ENCODE peak calls at places on chromosomes 13 and 19, in six cellular contexts. Q, I, Z, S, O and D are unnamed samples.

GRCh38 chr13:50712882-50713281 is 130.6 kb downstream of the DLEU7 start:
- DNase-seq in Q (no peak), I (no peak), Z (no peak), S (no peak), O (no peak), D (no peak)

GRCh38 chr13:20387441-20387971 is 138.2 kb downstream of the CRYL1 start:
- DNase-seq in Q (no peak), I (no peak), Z (peak; percentile 34), S (no peak), O (no peak), D (no peak)

GRCh38 chr13:22012676-22013075 is 341.8 kb downstream of the FGF9 start:
- DNase-seq in Q (no peak), I (no peak), Z (no peak), S (no peak), O (no peak), D (no peak)

GRCh38 chr19:54653181-54653809 is 9.5 kb upstream of the LILRB4 start:
- DNase-seq in Q (peak; percentile 65), I (no peak), Z (no peak), S (no peak), O (no peak), D (no peak)

GRCh38 chr13:73984949-73985691 is 149.1 kb downstream of the KLF12 start:
- DNase-seq in Q (no peak), I (no peak), Z (no peak), S (no peak), O (peak; percentile 95), D (no peak)

GRCh38 chr13:95505265-95505664 is 47.3 kb upstream of the CLDN10 start:
- DNase-seq in Q (no peak), I (no peak), Z (no peak), S (no peak), O (no peak), D (no peak)

GRCh38 chr13:98050041-98050466 is 92.8 kb upstream of the FARP1 start:
- DNase-seq in Q (no peak), I (no peak), Z (no peak), S (no peak), O (no peak), D (no peak)

GRCh38 chr13:46531953-46532352 is 21.0 kb upstream of the LRCH1 start:
- DNase-seq in Q (no peak), I (no peak), Z (no peak), S (no peak), O (no peak), D (no peak)

GRCh38 chr19:518292-519231 is 11.3 kb downstream of the TPGS1 start:
- DNase-seq in Q (no peak), I (peak; percentile 79), Z (no peak), S (no peak), O (peak; percentile 49), D (no peak)

GRCh38 chr19:16197188-16197621 is 506 bp upstream of the AP1M1 start:
- DNase-seq in Q (peak; percentile 80), I (no peak), Z (no peak), S (no peak), O (no peak), D (no peak)

GRCh38 chr13:36750046-36750445 is 69.0 kb upstream of the RFXAP start:
- DNase-seq in Q (no peak), I (no peak), Z (no peak), S (no peak), O (no peak), D (no peak)

GRCh38 chr19:35797663-35798062 is 15.0 kb downstream of the PRODH2 start:
- DNase-seq in Q (no peak), I (peak; percentile 69), Z (no peak), S (no peak), O (no peak), D (no peak)

GRCh38 chr13:112747256-112747655 is 57.4 kb downstream of the ATP11A start:
- DNase-seq in Q (no peak), I (no peak), Z (no peak), S (no peak), O (no peak), D (peak; percentile 60)

GRCh38 chr13:72983085-72983768 is 75.6 kb upstream of the KLF5 start:
- DNase-seq in Q (peak; percentile 18), I (no peak), Z (no peak), S (no peak), O (no peak), D (no peak)

GRCh38 chr19:3268326-3268725 is 43.9 kb downstream of the CELF5 start:
- DNase-seq in Q (no peak), I (no peak), Z (no peak), S (no peak), O (no peak), D (no peak)

GRCh38 chr19:42032428-42032827 is 37.6 kb downstream of the GRIK5 start:
- DNase-seq in Q (no peak), I (peak; percentile 37), Z (no peak), S (no peak), O (no peak), D (no peak)

GRCh38 chr13:21055016-21055415 is 6.4 kb downstream of the LATS2 start:
- DNase-seq in Q (no peak), I (no peak), Z (no peak), S (no peak), O (no peak), D (no peak)

GRCh38 chr19:36488816-36489138 is 584 bp downstream of the ZNF566 start:
- DNase-seq in Q (peak; percentile 29), I (no peak), Z (peak; percentile 35), S (no peak), O (peak; percentile 68), D (no peak)

GRCh38 chr19:18660051-18660910 is 23.2 kb upstream of the CRTC1 start:
- DNase-seq in Q (no peak), I (no peak), Z (no peak), S (no peak), O (no peak), D (no peak)